ENCODE peak calls at places on chromosomes 5 and 9, in seven cellular contexts. S, A, W, L, X, J and P are unnamed samples.

GRCh38 chr5:37836173-37837100 is 3.4 kb downstream of the GDNF start:
- DNase-seq in L (no peak), W (no peak), X (no peak), A (peak; percentile 59), S (no peak), J (no peak), P (no peak)

GRCh38 chr9:77708416-77708815 is 60.3 kb upstream of the GNA14 start:
- DNase-seq in L (peak; percentile 54), A (no peak), X (no peak), W (no peak), S (no peak), J (no peak), P (no peak)

GRCh38 chr9:77980622-77981021 is 51.0 kb downstream of the GNAQ start:
- DNase-seq in L (no peak), S (no peak), J (no peak), W (no peak), A (no peak), X (no peak), P (no peak)

GRCh38 chr5:122458278-122458872 is 146.3 kb downstream of the SNCAIP start:
- DNase-seq in X (no peak), J (no peak), S (no peak), W (no peak), A (peak; percentile 38), L (peak; percentile 18), P (no peak)

GRCh38 chr5:108898257-108898656 is 150.6 kb downstream of the FER start:
- DNase-seq in A (no peak), S (no peak), W (no peak), L (no peak), J (no peak), X (no peak), P (no peak)

GRCh38 chr9:134969401-134969800 is 51.7 kb upstream of the FCN1 start:
- DNase-seq in J (no peak), S (no peak), W (no peak), A (no peak), X (no peak), L (no peak), P (peak; percentile 29)

GRCh38 chr9:79028101-79028500 is 543.7 kb upstream of the TLE4 start:
- DNase-seq in X (peak; percentile 31), A (no peak), S (no peak), W (no peak), L (peak; percentile 81), J (no peak), P (no peak)

GRCh38 chr5:14501353-14502162 is 80.0 kb upstream of the OTULINL start:
- DNase-seq in W (no peak), A (no peak), X (no peak), J (no peak), S (no peak), L (no peak), P (no peak)

GRCh38 chr9:109411818-109412352 is 86.2 kb downstream of the PTPN3 start:
- DNase-seq in A (peak; percentile 51), X (peak; percentile 4), S (no peak), J (no peak), W (no peak), L (peak; percentile 27), P (no peak)

GRCh38 chr9:129675656-129676055 is 10.2 kb downstream of the PRRX2 start:
- DNase-seq in L (no peak), W (no peak), X (no peak), S (no peak), J (no peak), A (no peak), P (no peak)

GRCh38 chr5:143086851-143087637 is 316.4 kb downstream of the NR3C1 start:
- DNase-seq in W (no peak), J (no peak), L (peak; percentile 85), X (peak; percentile 80), A (no peak), S (no peak), P (no peak)

GRCh38 chr9:116490321-116490720 is 196.8 kb upstream of the TRIM32 start:
- DNase-seq in X (no peak), W (no peak), J (no peak), S (no peak), L (peak; percentile 85), A (no peak), P (no peak)

GRCh38 chr5:29051509-29051908 is 2013.1 kb upstream of the CDH9 start:
- DNase-seq in S (no peak), L (no peak), X (no peak), A (no peak), J (no peak), W (no peak), P (no peak)

GRCh38 chr9:134323741-134324358 is 2.4 kb upstream of the RXRA start:
- DNase-seq in J (peak; percentile 95), A (no peak), X (no peak), W (no peak), L (peak; percentile 70), S (no peak), P (peak; percentile 25)

GRCh38 chr5:142561486-142562097 is 124.3 kb downstream of the FGF1 start:
- DNase-seq in S (no peak), X (no peak), W (no peak), L (no peak), J (no peak), A (no peak), P (no peak)

GRCh38 chr5:143177263-143177994 is 226.1 kb downstream of the NR3C1 start:
- DNase-seq in A (peak; percentile 23), W (no peak), S (no peak), J (no peak), L (peak; percentile 99), X (no peak), P (no peak)

GRCh38 chr9:33620738-33621439 is 96.8 kb downstream of the ANKRD18B start:
- DNase-seq in L (peak; percentile 55), W (no peak), X (peak; percentile 74), S (no peak), A (peak; percentile 24), J (no peak), P (no peak)

GRCh38 chr9:71752352-71752751 is 16.0 kb downstream of the CEMIP2 start:
- DNase-seq in X (no peak), S (no peak), J (no peak), L (no peak), W (no peak), A (no peak), P (no peak)

GRCh38 chr5:157026789-157027424 is 32.0 kb downstream of the HAVCR1 start:
- DNase-seq in X (no peak), A (peak; percentile 76), L (peak; percentile 36), W (no peak), S (no peak), J (no peak), P (peak; percentile 56)

GRCh38 chr5:14296533-14297331 is 153.6 kb downstream of the TRIO start:
- DNase-seq in J (no peak), A (no peak), S (no peak), L (no peak), W (no peak), X (no peak), P (no peak)

GRCh38 chr9:77648458-77649108 is 461 bp upstream of the GNA14 start:
- DNase-seq in L (no peak), X (no peak), S (no peak), J (peak; percentile 70), W (peak; percentile 72), A (peak; percentile 67), P (peak; percentile 14)

GRCh38 chr5:135598691-135599395 is 20.1 kb upstream of the CXCL14 start:
- DNase-seq in W (peak; percentile 30), X (no peak), S (no peak), J (no peak), A (no peak), L (no peak), P (peak; percentile 34)

GRCh38 chr5:134086943-134087305 is 27.6 kb upstream of the TCF7 start:
- DNase-seq in S (peak; percentile 71), L (no peak), J (no peak), X (no peak), A (no peak), W (no peak), P (no peak)

GRCh38 chr5:8615142-8615858 is 746.4 kb downstream of the MTRR start:
- DNase-seq in W (no peak), S (no peak), X (no peak), L (peak; percentile 51), A (no peak), J (no peak), P (no peak)

GRCh38 chr5:65094279-65094678 is 325.5 kb downstream of the CWC27 start:
- DNase-seq in J (no peak), W (no peak), X (no peak), S (no peak), L (no peak), A (no peak), P (no peak)

GRCh38 chr9:138068601-138069035 is 191.0 kb downstream of the CACNA1B start:
- DNase-seq in W (no peak), X (no peak), S (no peak), L (no peak), A (no peak), J (peak; percentile 57), P (no peak)

GRCh38 chr9:136084191-136084944 is 10.7 kb downstream of the NACC2 start:
- DNase-seq in X (no peak), L (no peak), W (no peak), S (no peak), A (no peak), J (peak; percentile 64), P (no peak)

GRCh38 chr9:95854386-95855015 is 21.0 kb upstream of the ERCC6L2 start:
- DNase-seq in J (no peak), W (no peak), L (peak; percentile 24), S (no peak), X (no peak), A (no peak), P (no peak)

GRCh38 chr5:130715541-130715940 is 449.5 kb downstream of the HINT1 start:
- DNase-seq in W (no peak), X (no peak), J (no peak), A (no peak), L (peak; percentile 53), S (no peak), P (no peak)

GRCh38 chr5:158814521-158814920 is 285.2 kb downstream of the EBF1 start:
- DNase-seq in L (no peak), A (no peak), W (no peak), S (no peak), J (no peak), X (peak; percentile 59), P (no peak)

GRCh38 chr9:136712690-136713554 is 550 bp downstream of the DIPK1B start:
- DNase-seq in W (no peak), J (no peak), A (peak; percentile 65), X (no peak), S (no peak), L (no peak), P (no peak)

GRCh38 chr9:81535542-81536241 is 153.7 kb downstream of the TLE1 start:
- DNase-seq in X (no peak), S (no peak), W (no peak), A (no peak), L (peak; percentile 65), J (no peak), P (peak; percentile 26)

GRCh38 chr5:151328734-151329133 is 18.6 kb downstream of the SLC36A2 start:
- DNase-seq in X (no peak), L (no peak), S (no peak), A (no peak), J (no peak), W (no peak), P (no peak)

GRCh38 chr5:65037845-65038815 is 269.4 kb downstream of the CWC27 start:
- DNase-seq in A (peak; percentile 62), L (peak; percentile 30), S (no peak), W (peak; percentile 66), X (no peak), J (no peak), P (peak; percentile 66)

GRCh38 chr5:600551-601541 is 11.3 kb upstream of the CEP72 start:
- DNase-seq in X (no peak), J (peak; percentile 59), A (no peak), W (no peak), L (no peak), S (no peak), P (no peak)

GRCh38 chr5:52807037-52807436 is 19.3 kb downstream of the ITGA1 start:
- DNase-seq in J (no peak), X (no peak), L (no peak), A (no peak), S (no peak), W (no peak), P (no peak)

GRCh38 chr5:143213231-143213850 is 190.1 kb downstream of the NR3C1 start:
- DNase-seq in J (no peak), L (no peak), X (peak; percentile 46), A (no peak), W (no peak), S (no peak), P (no peak)

GRCh38 chr9:128150594-128151342 is 1.5 kb downstream of the LCN2 start:
- DNase-seq in L (no peak), J (peak; percentile 63), W (no peak), X (no peak), A (peak; percentile 89), S (no peak), P (peak; percentile 43)